ENCODE peak calls at places on chromosome X, in eight cellular contexts. D is fibroblast of villous mesenchyme, W is left lung, S is mucosa of descending colon, M is aorta, N is WERI-Rb-1, L is astrocyte of the cerebellum, Y is adrenal gland. G is an unnamed sample.

GRCh38 chrX:128365523-128365922 is 313.3 kb upstream of the ACTRT1 start:
- DNase-seq in S (no peak), N (no peak), D (no peak), M (no peak), L (no peak), Y (no peak), W (no peak), G (no peak)

GRCh38 chrX:153556767-153557166 is 39.3 kb downstream of the ATP2B3 start:
- DNase-seq in L (no peak), D (no peak), N (peak; percentile 97), W (no peak), Y (no peak), S (no peak), M (no peak), G (no peak)

GRCh38 chrX:152810403-152810802 is 20.2 kb downstream of the CETN2 start:
- DNase-seq in L (no peak), D (no peak), N (no peak), M (no peak), Y (no peak), S (no peak), W (no peak), G (no peak)

GRCh38 chrX:46180258-46180687 is 364.9 kb downstream of the ZNF674 start:
- DNase-seq in N (no peak), D (peak; percentile 78), Y (no peak), L (peak; percentile 94), W (peak; percentile 33), M (peak; percentile 36), S (no peak), G (peak; percentile 43)

GRCh38 chrX:130810561-130810960 is 92.4 kb downstream of the ENOX2 start:
- DNase-seq in L (no peak), Y (no peak), M (peak; percentile 20), W (no peak), N (no peak), D (no peak), S (no peak), G (no peak)

GRCh38 chrX:96436105-96436504 is 248.5 kb upstream of the DIAPH2 start:
- DNase-seq in Y (no peak), M (no peak), L (no peak), N (no peak), S (no peak), W (no peak), D (peak; percentile 39), G (no peak)

GRCh38 chrX:134836497-134836968 is 154.3 kb upstream of the SMIM10 start:
- DNase-seq in M (no peak), S (no peak), W (no peak), N (no peak), Y (no peak), D (peak; percentile 58), L (no peak), G (no peak)

GRCh38 chrX:81890476-81890875 is 688.6 kb downstream of the SH3BGRL start:
- DNase-seq in M (no peak), S (no peak), Y (no peak), L (no peak), N (no peak), W (no peak), D (no peak), G (peak; percentile 48)

GRCh38 chrX:129705377-129705925 is 33.3 kb upstream of the XPNPEP2 start:
- DNase-seq in D (no peak), W (no peak), Y (no peak), S (no peak), L (no peak), N (no peak), M (no peak), G (no peak)

GRCh38 chrX:40945366-40945713 is 139.9 kb upstream of the USP9X start:
- DNase-seq in D (peak; percentile 89), L (peak; percentile 62), W (no peak), Y (peak; percentile 67), M (no peak), N (no peak), S (peak; percentile 39), G (peak; percentile 77)

GRCh38 chrX:40175416-40176255 is 77.9 kb upstream of the BCOR start:
- DNase-seq in L (no peak), S (peak; percentile 73), D (peak; percentile 41), N (peak; percentile 73), W (peak; percentile 84), M (peak; percentile 89), Y (peak; percentile 86), G (peak; percentile 81)

GRCh38 chrX:46620505-46620904 is 46.9 kb downstream of the CHST7 start:
- DNase-seq in N (no peak), M (no peak), Y (no peak), W (no peak), S (no peak), L (no peak), D (peak; percentile 61), G (no peak)

GRCh38 chrX:115988825-115989224 is 181.7 kb upstream of the AGTR2 start:
- DNase-seq in M (no peak), L (no peak), Y (no peak), D (peak; percentile 1), S (no peak), N (no peak), W (no peak), G (peak; percentile 42)

DNA sequence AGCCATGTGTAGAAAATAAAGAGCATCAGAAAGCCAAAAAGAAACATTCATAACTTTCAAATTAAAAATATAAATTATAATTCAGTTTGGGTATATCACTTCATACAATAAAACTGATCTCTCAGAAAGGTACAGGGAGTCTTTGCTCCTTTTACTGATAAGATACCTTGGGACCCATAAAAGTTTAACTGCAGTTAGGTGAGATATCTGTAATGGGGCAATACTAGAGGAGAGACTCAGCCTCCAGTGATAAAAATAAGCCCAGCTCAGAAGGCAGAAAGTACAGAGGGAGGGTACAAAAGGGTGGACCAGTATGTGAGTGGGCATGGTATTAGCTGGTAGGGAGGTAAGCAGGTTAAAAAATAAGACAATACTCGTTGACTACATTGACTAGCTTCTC is 180.9 kb upstream of the AGTR2 start:
- DNase-seq in S (no peak), L (no peak), W (no peak), M (no peak), N (no peak), D (no peak), Y (no peak), G (no peak)
- H3K4me3 ChIP-seq in S (no peak overlapping the region), L (no peak overlapping the region), W (no peak overlapping the region), M (no peak overlapping the region), N (no peak overlapping the region), D (no peak overlapping the region), Y (no peak overlapping the region), G (no peak overlapping the region)

GRCh38 chrX:115232933-115233496 is 881 bp downstream of the LRCH2 start:
- DNase-seq in L (no peak), Y (no peak), W (no peak), D (no peak), S (no peak), M (no peak), N (no peak), G (no peak)
- H3K4me3 ChIP-seq in L (peak overlapping the region; percentile 59), Y (peak overlapping the region; percentile 65), W (peak overlapping the region; percentile 41), D (peak overlapping the region; percentile 67), S (no peak overlapping the region), M (peak overlapping the region; percentile 45), N (peak overlapping the region; percentile 49), G (peak overlapping the region; percentile 92)

GRCh38 chrX:106728337-106728736 is 1.8 kb downstream of the RNF128 start:
- DNase-seq in M (no peak), S (no peak), N (no peak), D (no peak), W (no peak), L (no peak), Y (no peak), G (no peak)
- H3K4me3 ChIP-seq in M (no peak overlapping the region), S (no peak overlapping the region), N (no peak overlapping the region), D (no peak overlapping the region), W (no peak overlapping the region), L (no peak overlapping the region), Y (peak overlapping the region; percentile 44), G (no peak overlapping the region)

GRCh38 chrX:15619053-15619772 is 18.5 kb upstream of the ACE2 start:
- DNase-seq in W (no peak), M (no peak), L (no peak), S (peak; percentile 6), D (no peak), Y (peak; percentile 53), N (no peak), G (no peak)

GRCh38 chrX:15617111-15617510 is 16.4 kb upstream of the ACE2 start:
- DNase-seq in N (no peak), L (no peak), Y (no peak), D (no peak), M (no peak), W (no peak), S (no peak), G (no peak)

GRCh38 chrX:15623074-15623473 is 22.3 kb upstream of the ACE2 start:
- DNase-seq in D (no peak), Y (no peak), W (no peak), N (no peak), M (no peak), S (no peak), L (no peak), G (no peak)
- H3K4me3 ChIP-seq in D (no peak overlapping the region), Y (no peak overlapping the region), W (no peak overlapping the region), N (no peak overlapping the region), M (no peak overlapping the region), S (no peak overlapping the region), L (no peak overlapping the region), G (no peak overlapping the region)

G was measured in SJCRH30.